ENCODE peak calls at places on chromosomes 11 and 22, in nine cellular contexts. One of them, this sample, is unnamed.

GRCh38 chr11:129295746-129296145 is 79.9 kb upstream of the BARX2 start:
- DNase-seq in EL: peak
- DNase-seq in fibroblast of the aortic adventitia: peak
- DNase-seq in GM03348: no peak
- DNase-seq in putamen: no peak
- DNase-seq in fibroblast of the conjunctiva: no peak
- DNase-seq in ovary: no peak
- DNase-seq in EH: peak
- DNase-seq in Kasumi-1: no peak
- DNase-seq in this sample: no peak

GRCh38 chr11:93542753-93543246 is 391 bp downstream of the SMCO4 start:
- DNase-seq in EL: peak
- DNase-seq in fibroblast of the aortic adventitia: no peak
- DNase-seq in GM03348: no peak
- DNase-seq in putamen: no peak
- DNase-seq in fibroblast of the conjunctiva: no peak
- DNase-seq in ovary: peak
- DNase-seq in EH: peak
- DNase-seq in Kasumi-1: no peak
- DNase-seq in this sample: no peak

GRCh38 chr11:62710001-62710345 is 2.5 kb downstream of the GNG3 start:
- DNase-seq in EL: peak
- DNase-seq in fibroblast of the aortic adventitia: peak
- DNase-seq in GM03348: no peak
- DNase-seq in putamen: no peak
- DNase-seq in fibroblast of the conjunctiva: no peak
- DNase-seq in ovary: no peak
- DNase-seq in EH: peak
- DNase-seq in Kasumi-1: no peak
- DNase-seq in this sample: no peak

GRCh38 chr11:120543816-120544215 is 32.3 kb downstream of the GRIK4 start:
- DNase-seq in EL: no peak
- DNase-seq in fibroblast of the aortic adventitia: no peak
- DNase-seq in GM03348: no peak
- DNase-seq in putamen: no peak
- DNase-seq in fibroblast of the conjunctiva: no peak
- DNase-seq in ovary: no peak
- DNase-seq in EH: no peak
- DNase-seq in Kasumi-1: no peak
- DNase-seq in this sample: no peak

GRCh38 chr22:45240137-45240809 is 421 bp downstream of the KIAA0930 start:
- DNase-seq in EL: peak
- DNase-seq in fibroblast of the aortic adventitia: peak
- DNase-seq in GM03348: peak
- DNase-seq in putamen: no peak
- DNase-seq in fibroblast of the conjunctiva: no peak
- DNase-seq in ovary: peak
- DNase-seq in EH: peak
- DNase-seq in Kasumi-1: no peak
- DNase-seq in this sample: no peak

GRCh38 chr22:39467390-39467901 is 10.6 kb downstream of the MGAT3 start:
- DNase-seq in EL: no peak
- DNase-seq in fibroblast of the aortic adventitia: no peak
- DNase-seq in GM03348: no peak
- DNase-seq in putamen: no peak
- DNase-seq in fibroblast of the conjunctiva: no peak
- DNase-seq in ovary: no peak
- DNase-seq in EH: no peak
- DNase-seq in Kasumi-1: no peak
- DNase-seq in this sample: no peak

GRCh38 chr11:130906616-130907015 is 9.7 kb downstream of the SNX19 start:
- DNase-seq in EL: no peak
- DNase-seq in fibroblast of the aortic adventitia: no peak
- DNase-seq in GM03348: no peak
- DNase-seq in putamen: no peak
- DNase-seq in fibroblast of the conjunctiva: no peak
- DNase-seq in ovary: no peak
- DNase-seq in EH: no peak
- DNase-seq in Kasumi-1: no peak
- DNase-seq in this sample: no peak

GRCh38 chr11:18669211-18669593 is 29.4 kb upstream of the TMEM86A start:
- DNase-seq in EL: peak
- DNase-seq in fibroblast of the aortic adventitia: no peak
- DNase-seq in GM03348: no peak
- DNase-seq in putamen: no peak
- DNase-seq in fibroblast of the conjunctiva: no peak
- DNase-seq in ovary: no peak
- DNase-seq in EH: peak
- DNase-seq in Kasumi-1: no peak
- DNase-seq in this sample: peak

GRCh38 chr11:126491092-126491491 is 135.6 kb downstream of the ST3GAL4 start:
- DNase-seq in EL: no peak
- DNase-seq in fibroblast of the aortic adventitia: no peak
- DNase-seq in GM03348: no peak
- DNase-seq in putamen: no peak
- DNase-seq in fibroblast of the conjunctiva: no peak
- DNase-seq in ovary: peak
- DNase-seq in EH: no peak
- DNase-seq in Kasumi-1: no peak
- DNase-seq in this sample: no peak

GRCh38 chr11:62601114-62601363 is 626 bp downstream of the MTA2 start:
- DNase-seq in EL: no peak
- DNase-seq in fibroblast of the aortic adventitia: no peak
- DNase-seq in GM03348: peak
- DNase-seq in putamen: no peak
- DNase-seq in fibroblast of the conjunctiva: no peak
- DNase-seq in ovary: no peak
- DNase-seq in EH: peak
- DNase-seq in Kasumi-1: no peak
- DNase-seq in this sample: no peak

GRCh38 chr11:110128161-110128560 is 35.0 kb downstream of the ZC3H12C start:
- DNase-seq in EL: no peak
- DNase-seq in fibroblast of the aortic adventitia: peak
- DNase-seq in GM03348: peak
- DNase-seq in putamen: no peak
- DNase-seq in fibroblast of the conjunctiva: peak
- DNase-seq in ovary: no peak
- DNase-seq in EH: peak
- DNase-seq in Kasumi-1: no peak
- DNase-seq in this sample: no peak

GRCh38 chr11:118277312-118277711 is 13.2 kb upstream of the MPZL2 start:
- DNase-seq in EL: peak
- DNase-seq in fibroblast of the aortic adventitia: peak
- DNase-seq in GM03348: no peak
- DNase-seq in putamen: no peak
- DNase-seq in fibroblast of the conjunctiva: no peak
- DNase-seq in ovary: no peak
- DNase-seq in EH: peak
- DNase-seq in Kasumi-1: no peak
- DNase-seq in this sample: peak

This sample was measured in HFFc6.